ENCODE peak calls at places on chromosome 11, in six cellular contexts. One of them, this sample, is unnamed.

GRCh38 chr11:108324587-108324986 is 101.7 kb downstream of the ATM start:
- DNase-seq in mucosa of descending colon: no peak
- DNase-seq in left ventricle myocardium inferior: no peak
- DNase-seq in IMR-90: peak
- DNase-seq in heart right ventricle: no peak
- DNase-seq in iPS DF 6.9: no peak
- DNase-seq in this sample: no peak

GRCh38 chr11:14012836-14013235 is 50.3 kb downstream of the SPON1 start:
- DNase-seq in mucosa of descending colon: no peak
- DNase-seq in left ventricle myocardium inferior: no peak
- DNase-seq in IMR-90: peak
- DNase-seq in heart right ventricle: no peak
- DNase-seq in iPS DF 6.9: no peak
- DNase-seq in this sample: no peak

GRCh38 chr11:43245471-43245870 is 66.3 kb upstream of the API5 start:
- DNase-seq in mucosa of descending colon: no peak
- DNase-seq in left ventricle myocardium inferior: no peak
- DNase-seq in IMR-90: no peak
- DNase-seq in heart right ventricle: no peak
- DNase-seq in iPS DF 6.9: no peak
- DNase-seq in this sample: no peak

GRCh38 chr11:39617971-39618370 is 1841.5 kb downstream of the LRRC4C start:
- DNase-seq in mucosa of descending colon: no peak
- DNase-seq in left ventricle myocardium inferior: no peak
- DNase-seq in IMR-90: no peak
- DNase-seq in heart right ventricle: no peak
- DNase-seq in iPS DF 6.9: no peak
- DNase-seq in this sample: no peak

GRCh38 chr11:65169164-65169641 is 830 bp upstream of the SPDYC start:
- DNase-seq in mucosa of descending colon: no peak
- DNase-seq in left ventricle myocardium inferior: no peak
- DNase-seq in IMR-90: peak
- DNase-seq in heart right ventricle: no peak
- DNase-seq in iPS DF 6.9: no peak
- DNase-seq in this sample: no peak

GRCh38 chr11:46295312-46295995 is 18.0 kb downstream of the CREB3L1 start:
- DNase-seq in mucosa of descending colon: peak
- DNase-seq in left ventricle myocardium inferior: peak
- DNase-seq in IMR-90: peak
- DNase-seq in heart right ventricle: peak
- DNase-seq in iPS DF 6.9: peak
- DNase-seq in this sample: no peak

GRCh38 chr11:117045956-117046355 is 52.3 kb downstream of the SIK3 start:
- DNase-seq in mucosa of descending colon: no peak
- DNase-seq in left ventricle myocardium inferior: no peak
- DNase-seq in IMR-90: no peak
- DNase-seq in heart right ventricle: no peak
- DNase-seq in iPS DF 6.9: no peak
- DNase-seq in this sample: peak

GRCh38 chr11:65709661-65710060 is 2.4 kb upstream of the KAT5 start:
- DNase-seq in mucosa of descending colon: no peak
- DNase-seq in left ventricle myocardium inferior: no peak
- DNase-seq in IMR-90: no peak
- DNase-seq in heart right ventricle: no peak
- DNase-seq in iPS DF 6.9: no peak
- DNase-seq in this sample: no peak

GRCh38 chr11:128551641-128552335 is 35.6 kb downstream of the ETS1 start:
- DNase-seq in mucosa of descending colon: no peak
- DNase-seq in left ventricle myocardium inferior: no peak
- DNase-seq in IMR-90: no peak
- DNase-seq in heart right ventricle: no peak
- DNase-seq in iPS DF 6.9: no peak
- DNase-seq in this sample: no peak

GRCh38 chr11:128550967-128551522 is 36.3 kb downstream of the ETS1 start:
- DNase-seq in mucosa of descending colon: no peak
- DNase-seq in left ventricle myocardium inferior: no peak
- DNase-seq in IMR-90: no peak
- DNase-seq in heart right ventricle: no peak
- DNase-seq in iPS DF 6.9: no peak
- DNase-seq in this sample: no peak

GRCh38 chr11:128552783-128553661 is 34.3 kb downstream of the ETS1 start:
- DNase-seq in mucosa of descending colon: no peak
- DNase-seq in left ventricle myocardium inferior: no peak
- DNase-seq in IMR-90: peak
- DNase-seq in heart right ventricle: no peak
- DNase-seq in iPS DF 6.9: no peak
- DNase-seq in this sample: peak

GRCh38 chr11:128555606-128556005 is 31.8 kb downstream of the ETS1 start:
- DNase-seq in mucosa of descending colon: peak
- DNase-seq in left ventricle myocardium inferior: no peak
- DNase-seq in IMR-90: no peak
- DNase-seq in heart right ventricle: no peak
- DNase-seq in iPS DF 6.9: no peak
- DNase-seq in this sample: no peak

GRCh38 chr11:128553662-128554392 is 33.5 kb downstream of the ETS1 start:
- DNase-seq in mucosa of descending colon: no peak
- DNase-seq in left ventricle myocardium inferior: no peak
- DNase-seq in IMR-90: peak
- DNase-seq in heart right ventricle: peak
- DNase-seq in iPS DF 6.9: no peak
- DNase-seq in this sample: no peak
- H3K4me3 ChIP-seq in mucosa of descending colon: no peak
- H3K4me3 ChIP-seq in left ventricle myocardium inferior: peak
- H3K4me3 ChIP-seq in IMR-90: no peak
- H3K4me3 ChIP-seq in heart right ventricle: no peak
- H3K4me3 ChIP-seq in iPS DF 6.9: no peak
- H3K4me3 ChIP-seq in this sample: no peak

GRCh38 chr11:67265633-67266423 is 445 bp upstream of the GRK2 start:
- DNase-seq in mucosa of descending colon: peak
- DNase-seq in left ventricle myocardium inferior: peak
- DNase-seq in IMR-90: peak
- DNase-seq in heart right ventricle: peak
- DNase-seq in iPS DF 6.9: no peak
- DNase-seq in this sample: no peak
- H3K4me3 ChIP-seq in mucosa of descending colon: no peak
- H3K4me3 ChIP-seq in left ventricle myocardium inferior: peak
- H3K4me3 ChIP-seq in IMR-90: peak
- H3K4me3 ChIP-seq in heart right ventricle: peak
- H3K4me3 ChIP-seq in iPS DF 6.9: peak
- H3K4me3 ChIP-seq in this sample: no peak

GRCh38 chr11:1760351-1761109 is 3.2 kb downstream of the CTSD start:
- DNase-seq in mucosa of descending colon: peak
- DNase-seq in left ventricle myocardium inferior: peak
- DNase-seq in IMR-90: peak
- DNase-seq in heart right ventricle: peak
- DNase-seq in iPS DF 6.9: no peak
- DNase-seq in this sample: no peak
- H3K4me3 ChIP-seq in mucosa of descending colon: no peak
- H3K4me3 ChIP-seq in left ventricle myocardium inferior: peak
- H3K4me3 ChIP-seq in IMR-90: no peak
- H3K4me3 ChIP-seq in heart right ventricle: peak
- H3K4me3 ChIP-seq in iPS DF 6.9: no peak
- H3K4me3 ChIP-seq in this sample: peak

GRCh38 chr11:112291191-112291590 is 30.5 kb upstream of the PLET1 start:
- DNase-seq in mucosa of descending colon: no peak
- DNase-seq in left ventricle myocardium inferior: no peak
- DNase-seq in IMR-90: no peak
- DNase-seq in heart right ventricle: no peak
- DNase-seq in iPS DF 6.9: no peak
- DNase-seq in this sample: no peak
- H3K4me3 ChIP-seq in mucosa of descending colon: no peak
- H3K4me3 ChIP-seq in left ventricle myocardium inferior: peak
- H3K4me3 ChIP-seq in IMR-90: no peak
- H3K4me3 ChIP-seq in heart right ventricle: peak
- H3K4me3 ChIP-seq in iPS DF 6.9: no peak
- H3K4me3 ChIP-seq in this sample: no peak

GRCh38 chr11:57662893-57663292 is 5.0 kb upstream of the ZDHHC5 start:
- DNase-seq in mucosa of descending colon: no peak
- DNase-seq in left ventricle myocardium inferior: no peak
- DNase-seq in IMR-90: no peak
- DNase-seq in heart right ventricle: no peak
- DNase-seq in iPS DF 6.9: no peak
- DNase-seq in this sample: no peak

GRCh38 chr11:57663975-57664374 is 3.9 kb upstream of the ZDHHC5 start:
- DNase-seq in mucosa of descending colon: no peak
- DNase-seq in left ventricle myocardium inferior: no peak
- DNase-seq in IMR-90: no peak
- DNase-seq in heart right ventricle: no peak
- DNase-seq in iPS DF 6.9: no peak
- DNase-seq in this sample: no peak

GRCh38 chr11:57667065-57667714 is 724 bp upstream of the ZDHHC5 start:
- DNase-seq in mucosa of descending colon: peak
- DNase-seq in left ventricle myocardium inferior: peak
- DNase-seq in IMR-90: peak
- DNase-seq in heart right ventricle: peak
- DNase-seq in iPS DF 6.9: no peak
- DNase-seq in this sample: peak

GRCh38 chr11:57667715-57668466 is at the start of gene ZDHHC5:
- DNase-seq in mucosa of descending colon: peak
- DNase-seq in left ventricle myocardium inferior: peak
- DNase-seq in IMR-90: peak
- DNase-seq in heart right ventricle: peak
- DNase-seq in iPS DF 6.9: no peak
- DNase-seq in this sample: peak

GRCh38 chr11:57668467-57668890 is 565 bp downstream of the ZDHHC5 start:
- DNase-seq in mucosa of descending colon: no peak
- DNase-seq in left ventricle myocardium inferior: no peak
- DNase-seq in IMR-90: no peak
- DNase-seq in heart right ventricle: no peak
- DNase-seq in iPS DF 6.9: no peak
- DNase-seq in this sample: no peak
- H3K4me3 ChIP-seq in mucosa of descending colon: peak
- H3K4me3 ChIP-seq in left ventricle myocardium inferior: peak
- H3K4me3 ChIP-seq in IMR-90: peak
- H3K4me3 ChIP-seq in heart right ventricle: peak
- H3K4me3 ChIP-seq in iPS DF 6.9: peak
- H3K4me3 ChIP-seq in this sample: peak

GRCh38 chr11:19628018-19628417 is 84.6 kb upstream of the NAV2 start:
- DNase-seq in mucosa of descending colon: no peak
- DNase-seq in left ventricle myocardium inferior: peak
- DNase-seq in IMR-90: peak
- DNase-seq in heart right ventricle: peak
- DNase-seq in iPS DF 6.9: no peak
- DNase-seq in this sample: no peak

GRCh38 chr11:19633276-19633675 is 79.4 kb upstream of the NAV2 start:
- DNase-seq in mucosa of descending colon: no peak
- DNase-seq in left ventricle myocardium inferior: peak
- DNase-seq in IMR-90: no peak
- DNase-seq in heart right ventricle: no peak
- DNase-seq in iPS DF 6.9: no peak
- DNase-seq in this sample: no peak

GRCh38 chr11:19631657-19632325 is 80.8 kb upstream of the NAV2 start:
- DNase-seq in mucosa of descending colon: no peak
- DNase-seq in left ventricle myocardium inferior: no peak
- DNase-seq in IMR-90: no peak
- DNase-seq in heart right ventricle: no peak
- DNase-seq in iPS DF 6.9: no peak
- DNase-seq in this sample: no peak

GRCh38 chr11:19635332-19635731 is 77.3 kb upstream of the NAV2 start:
- DNase-seq in mucosa of descending colon: no peak
- DNase-seq in left ventricle myocardium inferior: no peak
- DNase-seq in IMR-90: no peak
- DNase-seq in heart right ventricle: no peak
- DNase-seq in iPS DF 6.9: no peak
- DNase-seq in this sample: no peak

GRCh38 chr11:19632435-19632834 is 80.2 kb upstream of the NAV2 start:
- DNase-seq in mucosa of descending colon: no peak
- DNase-seq in left ventricle myocardium inferior: no peak
- DNase-seq in IMR-90: peak
- DNase-seq in heart right ventricle: no peak
- DNase-seq in iPS DF 6.9: no peak
- DNase-seq in this sample: no peak
- H3K4me3 ChIP-seq in mucosa of descending colon: no peak
- H3K4me3 ChIP-seq in left ventricle myocardium inferior: no peak
- H3K4me3 ChIP-seq in IMR-90: no peak
- H3K4me3 ChIP-seq in heart right ventricle: no peak
- H3K4me3 ChIP-seq in iPS DF 6.9: no peak
- H3K4me3 ChIP-seq in this sample: no peak

This sample was measured in HL-60.